ENCODE peak calls at places on chromosomes 16 and 17, in six cellular contexts. H is ELF-1; W is mucosa of descending colon; Q is activated CD8-positive, alpha-beta memory T cell treated with anti-CD3 and anti-CD28 coated beads for 4 hours; N is NCI-H1694; V is NCI-H2081. T is an unnamed sample.

GRCh38 chr17:17682293-17682736 is 1.1 kb downstream of the RAI1 start:
- DNase-seq in H (no peak), N (no peak), V (peak; percentile 19), Q (no peak), W (peak; percentile 84), T (no peak)

GRCh38 chr16:66141885-66142284 is 224.6 kb upstream of the CDH5 start:
- DNase-seq in W (no peak), Q (no peak), V (no peak), H (no peak), N (no peak), T (no peak)

GRCh38 chr17:5536831-5537230 is 47.5 kb downstream of the NLRP1 start:
- DNase-seq in V (no peak), H (no peak), W (no peak), N (no peak), Q (no peak), T (no peak)

GRCh38 chr17:4823373-4824089 is 9.6 kb upstream of the MINK1 start:
- DNase-seq in H (no peak), N (no peak), V (no peak), W (peak; percentile 23), Q (no peak), T (no peak)

GRCh38 chr17:10198509-10199249 is at the start of gene GAS7:
- DNase-seq in W (peak; percentile 66), N (no peak), H (peak; percentile 61), V (no peak), Q (no peak), T (no peak)

GRCh38 chr16:48558269-48558915 is 51.6 kb downstream of the N4BP1 start:
- DNase-seq in Q (no peak), W (no peak), V (no peak), N (no peak), H (no peak), T (no peak)

GRCh38 chr17:80036715-80037477 is 454 bp downstream of the CCDC40 start:
- DNase-seq in W (no peak), Q (no peak), H (peak; percentile 77), N (no peak), V (peak; percentile 73), T (no peak)

GRCh38 chr17:79542718-79543117 is 68.1 kb downstream of the RBFOX3 start:
- DNase-seq in N (no peak), W (no peak), H (no peak), Q (no peak), V (no peak), T (no peak)

GRCh38 chr17:43714338-43715149 is 44.0 kb downstream of the SOST start:
- DNase-seq in H (no peak), V (no peak), W (no peak), N (no peak), Q (no peak), T (no peak)

GRCh38 chr17:2174048-2174447 is 119.1 kb downstream of the HIC1 start:
- DNase-seq in Q (no peak), H (no peak), N (no peak), V (no peak), W (no peak), T (no peak)

GRCh38 chr17:410674-411401 is 58.2 kb upstream of the RPH3AL start:
- DNase-seq in N (no peak), V (no peak), Q (peak; percentile 26), H (peak; percentile 21), W (peak; percentile 59), T (no peak)

GRCh38 chr16:15507299-15507958 is 73.0 kb downstream of the BMERB1 start:
- DNase-seq in V (no peak), Q (no peak), H (no peak), N (no peak), W (no peak), T (no peak)

GRCh38 chr17:82031885-82032627 is 578 bp downstream of the RAC3 start:
- DNase-seq in Q (no peak), N (peak; percentile 9), V (peak; percentile 61), H (no peak), W (peak; percentile 84), T (no peak)

GRCh38 chr17:82097187-82097918 is 683 bp downstream of the FASN start:
- DNase-seq in H (peak; percentile 58), Q (no peak), W (peak; percentile 78), V (peak; percentile 37), N (no peak), T (no peak)

GRCh38 chr17:74521701-74522201 is 9.5 kb downstream of the CD300LB start:
- DNase-seq in V (no peak), N (no peak), Q (peak; percentile 13), H (no peak), W (no peak), T (no peak)

GRCh38 chr16:25143898-25144297 is 32.4 kb downstream of the LCMT1 start:
- DNase-seq in Q (no peak), N (no peak), W (no peak), V (no peak), H (peak; percentile 27), T (peak; percentile 37)

GRCh38 chr17:15479697-15480096 is 12.3 kb upstream of the CDRT4 start:
- DNase-seq in W (no peak), H (no peak), N (no peak), Q (no peak), V (no peak), T (no peak)

GRCh38 chr17:80337195-80337895 is 76.7 kb downstream of the RNF213 start:
- DNase-seq in Q (no peak), H (no peak), W (no peak), N (no peak), V (no peak), T (no peak)